ENCODE peak calls at places on chromosomes 2 and 18, in four cellular contexts. One of them, this sample, is unnamed.

GRCh38 chr2:206011795-206012194 is 74.2 kb downstream of the INO80D start:
- DNase-seq in colonic mucosa: no peak
- DNase-seq in astrocyte: no peak
- DNase-seq in K562: no peak
- DNase-seq in this sample: no peak

GRCh38 chr2:31414601-31415241 is at the start of gene XDH:
- DNase-seq in K562: no peak
- DNase-seq in colonic mucosa: peak
- DNase-seq in astrocyte: no peak
- DNase-seq in this sample: no peak

GRCh38 chr18:8957731-8958130 is 144.8 kb upstream of the NDUFV2 start:
- DNase-seq in colonic mucosa: no peak
- DNase-seq in K562: no peak
- DNase-seq in astrocyte: no peak
- DNase-seq in this sample: no peak

GRCh38 chr2:237483018-237483731 is 3.9 kb upstream of the MLPH start:
- DNase-seq in colonic mucosa: peak
- DNase-seq in astrocyte: peak
- DNase-seq in K562: no peak
- DNase-seq in this sample: peak

GRCh38 chr18:57898506-57899124 is 95.5 kb upstream of the ATP8B1 start:
- DNase-seq in astrocyte: peak
- DNase-seq in K562: no peak
- DNase-seq in colonic mucosa: no peak
- DNase-seq in this sample: no peak

GRCh38 chr18:62347091-62347506 is 22.0 kb downstream of the TNFRSF11A start:
- DNase-seq in K562: no peak
- DNase-seq in colonic mucosa: no peak
- DNase-seq in astrocyte: no peak
- DNase-seq in this sample: no peak

GRCh38 chr2:176147790-176148496 is 3.4 kb upstream of the HOXD4 start:
- DNase-seq in K562: no peak
- DNase-seq in colonic mucosa: no peak
- DNase-seq in astrocyte: no peak
- DNase-seq in this sample: peak

GRCh38 chr2:239852272-239852671 is 172.9 kb downstream of the NDUFA10 start:
- DNase-seq in K562: no peak
- DNase-seq in colonic mucosa: peak
- DNase-seq in astrocyte: no peak
- DNase-seq in this sample: no peak

GRCh38 chr2:217849154-217849553 is 153.6 kb downstream of the TNS1 start:
- DNase-seq in colonic mucosa: no peak
- DNase-seq in K562: no peak
- DNase-seq in astrocyte: no peak
- DNase-seq in this sample: no peak

GRCh38 chr18:13680612-13681011 is 45.7 kb downstream of the FAM210A start:
- DNase-seq in K562: peak
- DNase-seq in astrocyte: no peak
- DNase-seq in colonic mucosa: no peak
- DNase-seq in this sample: no peak

GRCh38 chr18:43847164-43848091 is 570.1 kb upstream of the SYT4 start:
- DNase-seq in K562: no peak
- DNase-seq in colonic mucosa: no peak
- DNase-seq in astrocyte: peak
- DNase-seq in this sample: no peak

GRCh38 chr2:27175330-27175729 is 26.5 kb downstream of the TCF23 start:
- DNase-seq in colonic mucosa: no peak
- DNase-seq in astrocyte: no peak
- DNase-seq in K562: no peak
- DNase-seq in this sample: no peak

GRCh38 chr2:37325625-37326071 is 1.0 kb upstream of the PRKD3 start:
- DNase-seq in astrocyte: no peak
- DNase-seq in K562: no peak
- DNase-seq in colonic mucosa: peak
- DNase-seq in this sample: no peak
- H3K9ac ChIP-seq in astrocyte: peak
- H3K9ac ChIP-seq in K562: no peak
- H3K9ac ChIP-seq in colonic mucosa: peak
- H3K9ac ChIP-seq in this sample: no peak

GRCh38 chr2:241810304-241811208 is 1.6 kb downstream of the NEU4 start:
- DNase-seq in astrocyte: no peak
- DNase-seq in K562: no peak
- DNase-seq in colonic mucosa: peak
- DNase-seq in this sample: peak

GRCh38 chr2:241811209-241811951 is 2.4 kb downstream of the NEU4 start:
- DNase-seq in colonic mucosa: peak
- DNase-seq in K562: no peak
- DNase-seq in astrocyte: no peak
- DNase-seq in this sample: peak

GRCh38 chr2:241808051-241808450 is 942 bp upstream of the NEU4 start:
- DNase-seq in astrocyte: no peak
- DNase-seq in colonic mucosa: peak
- DNase-seq in K562: peak
- DNase-seq in this sample: peak

GRCh38 chr2:241808701-241809382 is at the start of gene NEU4:
- DNase-seq in astrocyte: no peak
- DNase-seq in K562: peak
- DNase-seq in colonic mucosa: peak
- DNase-seq in this sample: peak

DNA sequence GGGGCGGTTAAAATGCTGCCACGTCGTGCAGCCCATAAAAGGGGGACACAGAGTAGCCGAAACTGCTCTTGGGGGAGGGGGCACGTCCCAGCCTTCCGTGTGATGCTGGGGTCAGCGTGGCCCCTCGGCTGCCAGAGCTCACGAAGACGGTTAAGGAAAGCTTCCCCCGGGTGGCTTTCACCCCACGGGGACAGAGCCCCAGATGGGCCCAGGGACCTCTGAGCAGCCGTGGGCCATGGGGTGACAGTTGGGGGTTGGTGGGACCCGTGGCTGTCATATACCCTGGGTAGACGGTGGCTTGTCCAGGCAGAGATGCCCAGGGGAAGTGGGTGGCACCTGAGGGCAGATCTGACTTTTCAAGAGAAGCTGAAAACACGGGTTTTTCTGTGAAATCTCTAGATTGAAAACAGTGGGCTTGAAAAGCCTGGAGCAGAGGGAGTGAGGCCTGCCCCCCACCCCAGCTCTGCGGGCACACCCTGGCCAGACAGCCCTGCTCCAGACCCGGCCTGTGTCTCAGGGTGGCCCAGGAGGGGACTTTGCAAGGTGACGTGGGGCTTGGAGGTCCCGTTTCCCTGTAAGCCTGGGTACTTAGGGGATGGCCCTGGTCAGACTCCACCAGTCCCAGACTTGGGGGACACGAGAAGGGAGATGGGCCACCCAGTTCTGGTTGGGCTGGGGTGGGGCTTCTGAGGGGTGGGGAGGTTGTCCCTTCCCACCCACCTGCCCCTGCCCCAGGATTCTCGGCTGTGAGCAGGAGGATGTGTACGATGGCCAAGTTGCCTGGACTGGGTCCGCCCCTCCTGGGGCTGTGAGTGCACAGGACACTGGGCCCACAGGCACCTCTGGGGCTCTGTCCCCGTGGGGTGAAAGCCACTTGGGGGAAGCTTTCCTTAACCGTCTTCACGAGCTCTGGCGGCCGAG is 650 bp downstream of the NEU4 start:
- DNase-seq in colonic mucosa: peak
- DNase-seq in astrocyte: no peak
- DNase-seq in K562: peak
- DNase-seq in this sample: peak
- H3K9ac ChIP-seq in colonic mucosa: peak
- H3K9ac ChIP-seq in astrocyte: no peak
- H3K9ac ChIP-seq in K562: peak
- H3K9ac ChIP-seq in this sample: no peak

GRCh38 chr2:16216555-16216938 is 276.2 kb downstream of the MYCN start:
- DNase-seq in colonic mucosa: no peak
- DNase-seq in astrocyte: no peak
- DNase-seq in K562: no peak
- DNase-seq in this sample: no peak

GRCh38 chr2:16217271-16217670 is 276.9 kb downstream of the MYCN start:
- DNase-seq in astrocyte: no peak
- DNase-seq in K562: no peak
- DNase-seq in colonic mucosa: no peak
- DNase-seq in this sample: no peak

GRCh38 chr2:16214391-16214790 is 274.0 kb downstream of the MYCN start:
- DNase-seq in astrocyte: no peak
- DNase-seq in K562: no peak
- DNase-seq in colonic mucosa: no peak
- DNase-seq in this sample: no peak

GRCh38 chr2:16214861-16215260 is 274.5 kb downstream of the MYCN start:
- DNase-seq in astrocyte: no peak
- DNase-seq in K562: no peak
- DNase-seq in colonic mucosa: no peak
- DNase-seq in this sample: no peak

GRCh38 chr2:16215892-16216554 is 275.7 kb downstream of the MYCN start:
- DNase-seq in K562: no peak
- DNase-seq in colonic mucosa: no peak
- DNase-seq in astrocyte: no peak
- DNase-seq in this sample: no peak
- H3K9ac ChIP-seq in K562: no peak
- H3K9ac ChIP-seq in colonic mucosa: no peak
- H3K9ac ChIP-seq in astrocyte: no peak
- H3K9ac ChIP-seq in this sample: no peak

GRCh38 chr18:48872234-48873145 is 78.3 kb downstream of the SMAD7 start:
- DNase-seq in K562: no peak
- DNase-seq in astrocyte: peak
- DNase-seq in colonic mucosa: no peak
- DNase-seq in this sample: no peak
- H3K9ac ChIP-seq in K562: no peak
- H3K9ac ChIP-seq in astrocyte: peak
- H3K9ac ChIP-seq in colonic mucosa: no peak
- H3K9ac ChIP-seq in this sample: no peak

DNA sequence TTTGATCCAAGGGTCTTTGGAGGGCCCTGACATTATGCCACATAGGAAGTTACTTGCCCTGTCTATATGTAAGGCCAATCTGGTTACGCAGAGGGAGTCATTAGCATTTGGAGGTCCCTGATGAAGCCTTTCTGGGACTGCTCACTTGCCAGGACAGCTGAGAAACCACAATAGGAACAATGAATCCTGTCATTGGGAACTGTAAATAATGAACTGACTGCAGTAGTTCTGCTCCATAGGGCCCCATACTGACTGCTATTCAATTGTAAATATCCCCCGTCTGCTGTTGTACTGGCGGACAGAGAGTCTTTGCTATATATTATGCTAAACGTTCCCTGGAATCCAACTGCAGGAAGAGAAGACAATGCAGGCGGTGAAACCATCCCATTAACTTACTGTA is 149.4 kb upstream of the DCC start:
- DNase-seq in astrocyte: no peak
- DNase-seq in K562: no peak
- DNase-seq in colonic mucosa: no peak
- DNase-seq in this sample: no peak
- H3K9ac ChIP-seq in astrocyte: no peak
- H3K9ac ChIP-seq in K562: no peak
- H3K9ac ChIP-seq in colonic mucosa: no peak
- H3K9ac ChIP-seq in this sample: no peak

DNA sequence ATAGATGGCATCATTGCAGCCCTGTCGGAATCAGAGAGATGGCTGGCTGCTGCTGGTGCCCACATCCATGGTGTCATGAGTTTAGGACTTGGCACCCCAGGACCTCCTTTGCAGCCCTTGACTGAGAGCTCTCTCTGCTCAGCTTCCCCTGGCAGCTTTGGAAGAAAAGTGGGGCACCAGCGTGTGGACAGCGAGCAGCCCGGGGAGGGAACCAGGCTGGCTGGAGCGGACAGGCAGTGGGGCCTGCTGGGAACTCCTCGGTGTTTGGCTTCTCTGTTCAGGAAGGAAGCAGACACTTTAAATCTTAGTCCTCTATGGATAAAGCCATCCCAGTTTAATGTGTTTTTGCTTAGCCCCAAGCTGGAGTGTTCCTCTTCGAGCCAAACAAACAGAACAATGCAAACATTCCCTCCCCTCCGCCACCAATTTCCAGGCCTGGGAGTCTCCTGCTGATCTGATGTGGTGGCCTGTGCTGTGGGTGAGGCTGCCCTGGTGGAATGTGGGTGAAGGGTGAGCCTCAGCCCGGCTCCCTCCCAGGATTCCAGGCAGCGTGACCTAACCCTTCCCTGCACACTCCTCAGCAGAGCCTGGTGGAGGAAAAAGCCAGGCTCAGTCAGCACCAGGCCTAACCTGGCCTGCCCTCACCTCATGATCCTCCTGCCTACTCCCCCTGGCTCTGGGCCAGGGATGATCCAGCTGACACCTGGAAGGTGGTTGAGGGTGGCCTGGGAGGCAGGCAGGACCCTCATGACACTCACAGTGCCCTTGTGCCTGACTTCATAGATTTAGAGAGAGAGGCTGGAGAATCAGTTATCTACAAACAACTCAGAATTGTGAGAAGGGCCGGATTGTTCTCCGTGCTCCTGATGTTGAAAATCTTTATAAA is 21.6 kb upstream of the ITGB6 start:
- DNase-seq in K562: no peak
- DNase-seq in astrocyte: peak
- DNase-seq in colonic mucosa: peak
- DNase-seq in this sample: peak
- H3K9ac ChIP-seq in K562: no peak
- H3K9ac ChIP-seq in astrocyte: no peak
- H3K9ac ChIP-seq in colonic mucosa: peak
- H3K9ac ChIP-seq in this sample: peak

GRCh38 chr18:11736656-11737055 is 47.6 kb downstream of the GNAL start:
- DNase-seq in astrocyte: no peak
- DNase-seq in colonic mucosa: no peak
- DNase-seq in K562: no peak
- DNase-seq in this sample: no peak
- H3K9ac ChIP-seq in astrocyte: no peak
- H3K9ac ChIP-seq in colonic mucosa: no peak
- H3K9ac ChIP-seq in K562: no peak
- H3K9ac ChIP-seq in this sample: no peak

GRCh38 chr2:166270376-166270775 is 105.4 kb downstream of the SCN9A start:
- DNase-seq in astrocyte: no peak
- DNase-seq in colonic mucosa: no peak
- DNase-seq in K562: no peak
- DNase-seq in this sample: no peak
- H3K9ac ChIP-seq in astrocyte: no peak
- H3K9ac ChIP-seq in colonic mucosa: no peak
- H3K9ac ChIP-seq in K562: no peak
- H3K9ac ChIP-seq in this sample: no peak

GRCh38 chr2:222747526-222748160 is 76.2 kb downstream of the MOGAT1 start:
- DNase-seq in astrocyte: no peak
- DNase-seq in colonic mucosa: no peak
- DNase-seq in K562: no peak
- DNase-seq in this sample: no peak
- H3K9ac ChIP-seq in astrocyte: no peak
- H3K9ac ChIP-seq in colonic mucosa: no peak
- H3K9ac ChIP-seq in K562: no peak
- H3K9ac ChIP-seq in this sample: no peak

GRCh38 chr2:67457699-67458098 is 60.6 kb downstream of the ETAA1 start:
- DNase-seq in K562: no peak
- DNase-seq in astrocyte: no peak
- DNase-seq in colonic mucosa: no peak
- DNase-seq in this sample: no peak
- H3K9ac ChIP-seq in K562: no peak
- H3K9ac ChIP-seq in astrocyte: no peak
- H3K9ac ChIP-seq in colonic mucosa: no peak
- H3K9ac ChIP-seq in this sample: no peak